ENCODE peak calls at places on chromosomes 1 and 21, in five cellular contexts. I, P, N, O and Y are unnamed samples.

GRCh38 chr1:25062621-25063255 is 132.7 kb upstream of the RUNX3 start:
- DNase-seq in I (no peak), N (no peak), P (no peak), O (no peak), Y (no peak)

GRCh38 chr1:206685256-206685748 is 597 bp downstream of the MAPKAPK2 start:
- DNase-seq in I (no peak), O (peak; percentile 29), P (peak; percentile 29), N (no peak), Y (peak; percentile 41)

GRCh38 chr1:89975540-89976125 is 19.3 kb upstream of the ZNF326 start:
- DNase-seq in O (no peak), N (no peak), P (no peak), I (no peak), Y (no peak)

GRCh38 chr21:26941436-26941835 is 25.5 kb downstream of the ADAMTS5 start:
- DNase-seq in P (no peak), O (no peak), I (no peak), N (no peak), Y (no peak)

GRCh38 chr1:65260851-65261473 is 48.4 kb upstream of the DNAJC6 start:
- DNase-seq in P (no peak), N (no peak), I (no peak), O (no peak), Y (no peak)

GRCh38 chr1:221709854-221710253 is 32.0 kb downstream of the DUSP10 start:
- DNase-seq in N (no peak), P (no peak), I (no peak), O (no peak), Y (no peak)

GRCh38 chr1:234327577-234328164 is 45.6 kb upstream of the COA6 start:
- DNase-seq in P (no peak), I (no peak), O (no peak), N (no peak), Y (no peak)

GRCh38 chr1:154207262-154207661 is 1.1 kb upstream of the CFAP141 start:
- DNase-seq in N (no peak), P (no peak), I (no peak), O (no peak), Y (no peak)

GRCh38 chr21:40047993-40048730 is 180.9 kb downstream of the PCP4 start:
- DNase-seq in P (no peak), I (peak; percentile 36), N (no peak), O (no peak), Y (no peak)

GRCh38 chr1:222634180-222635013 is 16.5 kb downstream of the MIA3 start:
- DNase-seq in P (peak; percentile 66), O (peak; percentile 83), I (peak; percentile 60), N (peak; percentile 93), Y (peak; percentile 10)

DNA sequence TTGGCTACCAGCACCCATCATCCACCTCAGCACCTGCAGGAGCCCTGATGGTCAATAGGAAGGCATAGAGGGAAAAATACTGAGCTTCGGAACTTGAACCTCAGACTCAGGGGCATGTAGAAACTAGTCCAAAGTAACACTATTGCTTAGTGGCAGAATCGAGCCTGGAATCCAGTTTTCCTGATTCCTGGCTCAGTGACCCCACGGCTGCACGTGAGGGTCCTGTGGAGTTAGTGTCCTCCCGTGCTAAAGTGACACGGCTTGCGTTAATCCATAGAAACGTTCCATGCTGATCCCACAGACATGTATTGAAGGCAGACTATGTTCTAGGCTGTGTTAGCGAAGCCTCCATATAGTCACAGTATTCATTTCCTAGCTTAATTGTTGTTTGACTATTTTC is 747.0 kb upstream of the TPTE start:
- DNase-seq in N (no peak), P (no peak), O (no peak), I (no peak), Y (no peak)
- H3K9me3 ChIP-seq in N (peaks cover 26% of the 10 kb centered on the region), P (peaks cover 8% of the 10 kb centered on the region), O (no peaks in the 10 kb centered on the region), I (no peaks in the 10 kb centered on the region), Y (peaks cover 3% of the 10 kb centered on the region)

DNA sequence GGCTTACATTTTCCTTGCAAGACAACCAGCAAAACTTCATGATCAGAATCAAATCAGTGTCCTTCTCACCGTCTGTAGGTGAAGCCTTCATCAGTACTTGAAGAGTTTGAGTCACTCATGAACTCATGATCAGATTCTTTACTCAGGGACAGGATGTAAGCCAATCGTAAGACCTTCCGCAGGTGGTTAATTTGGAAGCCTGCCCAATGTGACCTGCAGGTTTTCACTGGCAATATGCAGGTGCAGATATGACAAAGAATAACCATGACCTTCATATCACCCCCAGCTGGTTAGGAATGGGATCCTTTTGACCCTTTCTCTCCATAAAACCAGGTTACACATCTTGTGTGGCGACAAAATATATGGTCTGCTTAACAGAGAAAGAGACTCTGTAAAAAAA is 2.4 kb upstream of the PRAMEF20 start:
- DNase-seq in N (no peak), P (no peak), I (no peak), O (no peak), Y (no peak)
- H3K9me3 ChIP-seq in N (no peaks in the 10 kb centered on the region), P (no peaks in the 10 kb centered on the region), I (no peaks in the 10 kb centered on the region), O (no peaks in the 10 kb centered on the region), Y (no peaks in the 10 kb centered on the region)

DNA sequence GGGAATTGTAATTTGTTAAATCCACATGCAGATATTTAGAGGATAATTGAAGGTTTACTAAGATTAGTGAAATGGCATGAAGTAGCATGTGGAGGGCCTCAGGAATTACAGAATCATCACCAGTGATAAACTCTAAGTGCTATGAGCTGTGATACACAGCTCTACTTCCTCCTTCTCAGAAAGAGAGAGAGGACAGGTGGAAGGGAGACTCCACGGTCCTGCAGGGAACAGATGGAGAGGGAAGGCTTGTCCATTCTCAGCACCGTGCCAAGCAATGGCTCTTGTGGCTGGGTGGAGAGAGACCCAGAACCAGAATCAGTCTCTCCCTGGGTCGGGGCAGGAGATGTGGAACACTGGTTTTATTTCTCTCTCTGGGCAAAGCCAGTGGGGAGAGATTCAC is 27.8 kb upstream of the LYPD8 start:
- DNase-seq in P (no peak), N (no peak), O (no peak), I (no peak), Y (no peak)
- H3K9me3 ChIP-seq in P (no peaks in the 10 kb centered on the region), N (no peaks in the 10 kb centered on the region), O (no peaks in the 10 kb centered on the region), I (no peaks in the 10 kb centered on the region), Y (peaks cover 5% of the 10 kb centered on the region)

GRCh38 chr1:246512635-246513034 is 5.6 kb upstream of the SMYD3 start:
- DNase-seq in I (no peak), N (no peak), O (no peak), P (no peak), Y (no peak)
- H3K9me3 ChIP-seq in I (peaks cover 6% of the 10 kb centered on the region), N (no peaks in the 10 kb centered on the region), O (no peaks in the 10 kb centered on the region), P (peaks cover 13% of the 10 kb centered on the region), Y (no peaks in the 10 kb centered on the region)

GRCh38 chr1:161707503-161707902 is 474 bp downstream of the FCRLA start:
- DNase-seq in O (no peak), P (no peak), I (no peak), N (no peak), Y (no peak)

GRCh38 chr1:161709373-161709772 is 2.3 kb downstream of the FCRLA start:
- DNase-seq in N (no peak), I (no peak), P (no peak), O (no peak), Y (no peak)

GRCh38 chr1:161706116-161706482 is 930 bp upstream of the FCRLA start:
- DNase-seq in N (no peak), O (no peak), I (no peak), P (no peak), Y (no peak)

GRCh38 chr1:161706483-161707347 is at the start of gene FCRLA:
- DNase-seq in I (no peak), O (no peak), P (no peak), N (peak; percentile 86), Y (no peak)

DNA sequence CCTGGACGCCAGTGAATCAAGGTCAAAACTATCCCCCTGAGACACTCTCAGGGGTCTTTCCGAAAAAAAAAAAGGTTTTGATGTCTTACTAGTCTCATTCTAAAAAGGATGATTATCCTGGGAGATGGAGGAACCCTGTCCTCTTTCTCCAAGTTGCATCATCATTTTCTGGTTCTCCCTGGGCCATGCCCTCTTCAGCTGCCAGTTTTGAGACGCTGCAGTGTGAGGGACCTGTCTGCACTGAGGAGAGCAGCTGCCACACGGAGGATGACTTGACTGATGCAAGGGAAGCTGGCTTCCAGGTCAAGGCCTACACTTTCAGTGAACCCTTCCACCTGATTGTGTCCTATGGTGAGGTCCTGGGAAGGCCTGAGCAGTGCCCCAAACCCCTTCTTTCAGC is 3.5 kb downstream of the FCRLA start:
- DNase-seq in I (no peak), N (no peak), O (no peak), P (no peak), Y (no peak)
- H3K9me3 ChIP-seq in I (no peaks in the 10 kb centered on the region), N (no peaks in the 10 kb centered on the region), O (no peaks in the 10 kb centered on the region), P (no peaks in the 10 kb centered on the region), Y (peaks cover 3% of the 10 kb centered on the region)

DNA sequence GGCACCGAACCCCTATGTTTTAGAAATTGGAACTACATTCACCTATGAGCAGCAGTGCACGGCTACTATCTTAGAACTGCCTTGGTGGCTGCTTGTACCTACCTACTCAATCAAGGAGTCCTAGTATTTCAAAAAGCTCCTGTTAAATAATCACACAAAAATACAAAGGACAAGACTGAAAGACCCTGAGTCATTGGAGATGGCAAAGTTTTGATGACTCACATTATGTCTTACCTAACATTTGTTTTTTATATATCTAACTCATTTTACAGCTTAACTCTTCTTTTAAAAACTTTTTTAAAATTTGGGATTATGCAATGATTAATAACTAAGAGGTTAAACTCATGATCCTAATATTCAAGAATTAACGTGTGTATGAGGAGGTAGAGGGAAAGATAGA is 1206.0 kb upstream of the TMPRSS15 start:
- DNase-seq in P (no peak), O (no peak), N (no peak), I (no peak), Y (no peak)
- H3K9me3 ChIP-seq in P (no peaks in the 10 kb centered on the region), O (no peaks in the 10 kb centered on the region), N (no peaks in the 10 kb centered on the region), I (no peaks in the 10 kb centered on the region), Y (no peaks in the 10 kb centered on the region)